ENCODE peak calls at places on chromosomes 7 and 10, in seven cellular contexts. Z, I, A, E, Q, U and R are unnamed samples.

GRCh38 chr10:44393051-44393630 is 8.2 kb upstream of the CXCL12 start:
- DNase-seq in E (no peak), A (no peak), U (no peak), Z (no peak), I (no peak), Q (no peak), R (no peak)

GRCh38 chr10:78549536-78549935 is 515.9 kb downstream of the RPS24 start:
- DNase-seq in I (no peak), Z (no peak), E (no peak), A (peak), Q (no peak), U (no peak), R (no peak)

GRCh38 chr10:132469197-132469942 is 68.2 kb upstream of the INPP5A start:
- DNase-seq in I (no peak), U (no peak), E (peak), A (no peak), Z (no peak), Q (no peak), R (no peak)

GRCh38 chr7:155523168-155523675 is 23.1 kb downstream of the CNPY1 start:
- DNase-seq in Z (no peak), U (no peak), E (no peak), Q (no peak), I (no peak), A (no peak), R (no peak)

GRCh38 chr7:83547526-83547925 is 101.4 kb downstream of the SEMA3E start:
- DNase-seq in E (peak), A (peak), I (no peak), Z (no peak), U (no peak), Q (peak), R (peak)

GRCh38 chr7:135234727-135235126 is 1.1 kb downstream of the STRA8 start:
- DNase-seq in Q (no peak), U (no peak), A (no peak), Z (no peak), I (no peak), E (no peak), R (no peak)

GRCh38 chr10:91077549-91078017 is 142.9 kb upstream of the PCGF5 start:
- DNase-seq in Q (no peak), U (no peak), A (peak), E (peak), I (no peak), Z (no peak), R (no peak)

GRCh38 chr7:583410-584121 is 63.9 kb upstream of the PDGFA start:
- DNase-seq in Q (no peak), E (no peak), Z (no peak), U (no peak), I (no peak), A (no peak), R (no peak)

GRCh38 chr7:115260381-115260780 is 338.5 kb downstream of the MDFIC start:
- DNase-seq in E (no peak), I (no peak), U (no peak), Q (no peak), A (no peak), Z (no peak), R (no peak)

GRCh38 chr7:152894295-152895170 is 135.0 kb downstream of the ACTR3B start:
- DNase-seq in E (peak), U (peak), Z (peak), I (no peak), Q (peak), A (no peak), R (no peak)

GRCh38 chr10:76114556-76114955 is 683.1 kb downstream of the LRMDA start:
- DNase-seq in Q (no peak), Z (no peak), I (no peak), U (no peak), E (no peak), A (peak), R (no peak)

GRCh38 chr10:7045891-7046599 is 364.8 kb downstream of the SFMBT2 start:
- DNase-seq in Q (no peak), A (no peak), Z (no peak), I (no peak), U (peak), E (no peak), R (no peak)

GRCh38 chr10:79406683-79407396 is 38.6 kb downstream of the ZCCHC24 start:
- DNase-seq in I (no peak), Q (no peak), U (no peak), A (no peak), E (peak), Z (no peak), R (no peak)

GRCh38 chr10:63588436-63589180 is 67.4 kb downstream of the REEP3 start:
- DNase-seq in Q (peak), I (no peak), E (no peak), Z (no peak), A (peak), U (no peak), R (no peak)

GRCh38 chr10:126321455-126321854 is 66.8 kb downstream of the ADAM12 start:
- DNase-seq in Z (no peak), U (no peak), E (peak), I (no peak), A (no peak), Q (no peak), R (no peak)

GRCh38 chr10:88106348-88106747 is 242.9 kb downstream of the PTEN start:
- DNase-seq in E (no peak), Z (no peak), U (no peak), A (no peak), I (no peak), Q (no peak), R (no peak)

GRCh38 chr7:131621652-131622051 is 65.2 kb upstream of the PODXL start:
- DNase-seq in E (no peak), Z (no peak), U (no peak), A (no peak), Q (no peak), I (no peak), R (no peak)

GRCh38 chr10:93342346-93342745 is 139.8 kb downstream of the MYOF start:
- DNase-seq in I (no peak), E (no peak), A (no peak), Q (no peak), U (no peak), Z (no peak), R (no peak)

GRCh38 chr10:113890769-113891168 is 36.3 kb downstream of the NHLRC2 start:
- DNase-seq in U (no peak), I (no peak), Q (no peak), E (no peak), Z (no peak), A (no peak), R (no peak)